ENCODE peak calls at places on chromosomes 11 and 22, in six cellular contexts. One of them, this sample, is unnamed.

GRCh38 chr11:33942954-33943353 is 51.1 kb upstream of the LMO2 start:
- DNase-seq in ACHN: no peak
- DNase-seq in sciatic nerve: peak
- DNase-seq in effector memory CD4-positive, alpha-beta T cell: no peak
- DNase-seq in stimulated activated CD4-positive, alpha-beta T cell treated with anti-CD3 and anti-CD28 coated beads, Interleukin-2, amount 100 ng/mL, for 48 hours: no peak
- DNase-seq in stimulated activated CD8-positive, alpha-beta memory T cell treated with anti-CD3 and anti-CD28 coated beads, Interleukin-12 subunit alpha, Interleukin-12 subunit beta, amount 100 ng/mL, for 1 hour: no peak
- DNase-seq in this sample: no peak

GRCh38 chr11:130636672-130637463 is 188.4 kb downstream of the ADAMTS15 start:
- DNase-seq in ACHN: peak
- DNase-seq in sciatic nerve: no peak
- DNase-seq in effector memory CD4-positive, alpha-beta T cell: no peak
- DNase-seq in stimulated activated CD4-positive, alpha-beta T cell treated with anti-CD3 and anti-CD28 coated beads, Interleukin-2, amount 100 ng/mL, for 48 hours: no peak
- DNase-seq in stimulated activated CD8-positive, alpha-beta memory T cell treated with anti-CD3 and anti-CD28 coated beads, Interleukin-12 subunit alpha, Interleukin-12 subunit beta, amount 100 ng/mL, for 1 hour: no peak
- DNase-seq in this sample: no peak

GRCh38 chr11:78786086-78786485 is 211.4 kb upstream of the NARS2 start:
- DNase-seq in ACHN: no peak
- DNase-seq in sciatic nerve: no peak
- DNase-seq in effector memory CD4-positive, alpha-beta T cell: no peak
- DNase-seq in stimulated activated CD4-positive, alpha-beta T cell treated with anti-CD3 and anti-CD28 coated beads, Interleukin-2, amount 100 ng/mL, for 48 hours: no peak
- DNase-seq in stimulated activated CD8-positive, alpha-beta memory T cell treated with anti-CD3 and anti-CD28 coated beads, Interleukin-12 subunit alpha, Interleukin-12 subunit beta, amount 100 ng/mL, for 1 hour: no peak
- DNase-seq in this sample: no peak

GRCh38 chr11:69382131-69383128 is 88.5 kb downstream of the MYEOV start:
- DNase-seq in ACHN: no peak
- DNase-seq in sciatic nerve: peak
- DNase-seq in effector memory CD4-positive, alpha-beta T cell: no peak
- DNase-seq in stimulated activated CD4-positive, alpha-beta T cell treated with anti-CD3 and anti-CD28 coated beads, Interleukin-2, amount 100 ng/mL, for 48 hours: no peak
- DNase-seq in stimulated activated CD8-positive, alpha-beta memory T cell treated with anti-CD3 and anti-CD28 coated beads, Interleukin-12 subunit alpha, Interleukin-12 subunit beta, amount 100 ng/mL, for 1 hour: no peak
- DNase-seq in this sample: no peak

GRCh38 chr11:128146926-128147605 is 440.3 kb downstream of the ETS1 start:
- DNase-seq in ACHN: no peak
- DNase-seq in sciatic nerve: no peak
- DNase-seq in effector memory CD4-positive, alpha-beta T cell: no peak
- DNase-seq in stimulated activated CD4-positive, alpha-beta T cell treated with anti-CD3 and anti-CD28 coated beads, Interleukin-2, amount 100 ng/mL, for 48 hours: no peak
- DNase-seq in stimulated activated CD8-positive, alpha-beta memory T cell treated with anti-CD3 and anti-CD28 coated beads, Interleukin-12 subunit alpha, Interleukin-12 subunit beta, amount 100 ng/mL, for 1 hour: no peak
- DNase-seq in this sample: no peak

GRCh38 chr22:20084547-20085413 is 4.7 kb downstream of the DGCR8 start:
- DNase-seq in ACHN: peak
- DNase-seq in sciatic nerve: no peak
- DNase-seq in effector memory CD4-positive, alpha-beta T cell: no peak
- DNase-seq in stimulated activated CD4-positive, alpha-beta T cell treated with anti-CD3 and anti-CD28 coated beads, Interleukin-2, amount 100 ng/mL, for 48 hours: peak
- DNase-seq in stimulated activated CD8-positive, alpha-beta memory T cell treated with anti-CD3 and anti-CD28 coated beads, Interleukin-12 subunit alpha, Interleukin-12 subunit beta, amount 100 ng/mL, for 1 hour: no peak
- DNase-seq in this sample: no peak

GRCh38 chr11:72776844-72777754 is 16.7 kb downstream of the STARD10 start:
- DNase-seq in ACHN: no peak
- DNase-seq in sciatic nerve: no peak
- DNase-seq in effector memory CD4-positive, alpha-beta T cell: no peak
- DNase-seq in stimulated activated CD4-positive, alpha-beta T cell treated with anti-CD3 and anti-CD28 coated beads, Interleukin-2, amount 100 ng/mL, for 48 hours: no peak
- DNase-seq in stimulated activated CD8-positive, alpha-beta memory T cell treated with anti-CD3 and anti-CD28 coated beads, Interleukin-12 subunit alpha, Interleukin-12 subunit beta, amount 100 ng/mL, for 1 hour: no peak
- DNase-seq in this sample: no peak

GRCh38 chr11:45144126-45145082 is 2.0 kb upstream of the PRDM11 start:
- DNase-seq in ACHN: no peak
- DNase-seq in sciatic nerve: no peak
- DNase-seq in effector memory CD4-positive, alpha-beta T cell: no peak
- DNase-seq in stimulated activated CD4-positive, alpha-beta T cell treated with anti-CD3 and anti-CD28 coated beads, Interleukin-2, amount 100 ng/mL, for 48 hours: no peak
- DNase-seq in stimulated activated CD8-positive, alpha-beta memory T cell treated with anti-CD3 and anti-CD28 coated beads, Interleukin-12 subunit alpha, Interleukin-12 subunit beta, amount 100 ng/mL, for 1 hour: no peak
- DNase-seq in this sample: no peak

GRCh38 chr22:33952776-33953175 is 32.5 kb upstream of the LARGE1 start:
- DNase-seq in ACHN: no peak
- DNase-seq in sciatic nerve: no peak
- DNase-seq in effector memory CD4-positive, alpha-beta T cell: no peak
- DNase-seq in stimulated activated CD4-positive, alpha-beta T cell treated with anti-CD3 and anti-CD28 coated beads, Interleukin-2, amount 100 ng/mL, for 48 hours: no peak
- DNase-seq in stimulated activated CD8-positive, alpha-beta memory T cell treated with anti-CD3 and anti-CD28 coated beads, Interleukin-12 subunit alpha, Interleukin-12 subunit beta, amount 100 ng/mL, for 1 hour: no peak
- DNase-seq in this sample: no peak

GRCh38 chr11:78460468-78460867 is 42.8 kb upstream of the GAB2 start:
- DNase-seq in ACHN: no peak
- DNase-seq in sciatic nerve: no peak
- DNase-seq in effector memory CD4-positive, alpha-beta T cell: no peak
- DNase-seq in stimulated activated CD4-positive, alpha-beta T cell treated with anti-CD3 and anti-CD28 coated beads, Interleukin-2, amount 100 ng/mL, for 48 hours: no peak
- DNase-seq in stimulated activated CD8-positive, alpha-beta memory T cell treated with anti-CD3 and anti-CD28 coated beads, Interleukin-12 subunit alpha, Interleukin-12 subunit beta, amount 100 ng/mL, for 1 hour: no peak
- DNase-seq in this sample: no peak

GRCh38 chr11:11703885-11704284 is 82.1 kb upstream of the GALNT18 start:
- DNase-seq in ACHN: no peak
- DNase-seq in sciatic nerve: no peak
- DNase-seq in effector memory CD4-positive, alpha-beta T cell: no peak
- DNase-seq in stimulated activated CD4-positive, alpha-beta T cell treated with anti-CD3 and anti-CD28 coated beads, Interleukin-2, amount 100 ng/mL, for 48 hours: no peak
- DNase-seq in stimulated activated CD8-positive, alpha-beta memory T cell treated with anti-CD3 and anti-CD28 coated beads, Interleukin-12 subunit alpha, Interleukin-12 subunit beta, amount 100 ng/mL, for 1 hour: no peak
- DNase-seq in this sample: no peak

GRCh38 chr11:80916180-80916811 is 1475.5 kb upstream of the TENM4 start:
- DNase-seq in ACHN: no peak
- DNase-seq in sciatic nerve: no peak
- DNase-seq in effector memory CD4-positive, alpha-beta T cell: no peak
- DNase-seq in stimulated activated CD4-positive, alpha-beta T cell treated with anti-CD3 and anti-CD28 coated beads, Interleukin-2, amount 100 ng/mL, for 48 hours: no peak
- DNase-seq in stimulated activated CD8-positive, alpha-beta memory T cell treated with anti-CD3 and anti-CD28 coated beads, Interleukin-12 subunit alpha, Interleukin-12 subunit beta, amount 100 ng/mL, for 1 hour: no peak
- DNase-seq in this sample: no peak